ENCODE peak calls at places on chromosomes 7 and 10, in six cellular contexts. G is GM13976, C is omental fat pad, Z is psoas muscle, S is OCI-LY7, E is cardiac muscle cell. M is an unnamed sample.

GRCh38 chr7:133568544-133568943 is 315.7 kb downstream of the EXOC4 start:
- DNase-seq in G (no peak), S (no peak), Z (no peak), C (no peak), E (no peak), M (no peak)

GRCh38 chr10:36504752-36505151 is 620.6 kb upstream of the ANKRD30A start:
- DNase-seq in C (no peak), Z (no peak), E (peak), S (no peak), G (no peak), M (no peak)

GRCh38 chr7:69295971-69296370 is 302.3 kb upstream of the AUTS2 start:
- DNase-seq in Z (no peak), C (no peak), S (peak), E (no peak), G (no peak), M (no peak)

GRCh38 chr7:116495737-116496136 is 3.8 kb upstream of the CAV2 start:
- DNase-seq in S (no peak), C (no peak), G (no peak), Z (no peak), E (peak), M (no peak)

GRCh38 chr10:59387951-59388431 is 25.6 kb upstream of the FAM13C start:
- DNase-seq in E (peak), G (no peak), S (no peak), Z (no peak), C (no peak), M (no peak)

GRCh38 chr10:71025535-71025934 is 137.2 kb upstream of the PCBD1 start:
- DNase-seq in E (no peak), S (no peak), G (no peak), C (no peak), Z (no peak), M (no peak)

GRCh38 chr7:93150200-93150835 is 2.1 kb upstream of the SAMD9L start:
- DNase-seq in S (no peak), Z (no peak), C (no peak), G (no peak), E (no peak), M (no peak)

GRCh38 chr10:124323145-124323725 is 95.5 kb downstream of the OAT start:
- DNase-seq in E (peak), Z (no peak), G (no peak), S (no peak), C (no peak), M (no peak)

GRCh38 chr10:74705361-74705980 is 120.9 kb upstream of the KAT6B start:
- DNase-seq in C (no peak), S (no peak), G (no peak), E (no peak), Z (no peak), M (no peak)

GRCh38 chr7:4713183-4713784 is 31.2 kb downstream of the FOXK1 start:
- DNase-seq in E (peak), S (no peak), C (no peak), Z (no peak), G (peak), M (no peak)

GRCh38 chr10:75546004-75546403 is 114.6 kb downstream of the LRMDA start:
- DNase-seq in G (no peak), E (peak), C (no peak), S (no peak), Z (no peak), M (no peak)

GRCh38 chr10:98430427-98430826 is 15.4 kb upstream of the PYROXD2 start:
- DNase-seq in E (no peak), G (no peak), S (no peak), Z (no peak), C (no peak), M (no peak)

GRCh38 chr7:34155225-34155908 is 250.0 kb downstream of the BMPER start:
- DNase-seq in Z (peak), E (peak), G (no peak), S (no peak), C (peak), M (no peak)

GRCh38 chr10:35035641-35036040 is 54.5 kb downstream of the CUL2 start:
- DNase-seq in C (no peak), S (no peak), G (no peak), E (peak), Z (no peak), M (no peak)

GRCh38 chr7:11458736-11459483 is 373.1 kb downstream of the THSD7A start:
- DNase-seq in S (no peak), Z (no peak), C (no peak), E (peak), G (no peak), M (no peak)

GRCh38 chr7:157943561-157943960 is 606.8 kb downstream of the DNAJB6 start:
- DNase-seq in E (no peak), C (no peak), Z (no peak), G (no peak), S (no peak), M (no peak)

GRCh38 chr7:40244226-40244625 is 109.4 kb downstream of the SUGCT start:
- DNase-seq in Z (no peak), E (peak), G (no peak), C (no peak), S (no peak), M (no peak)

GRCh38 chr7:27992092-27992491 is 188.5 kb downstream of the JAZF1 start:
- DNase-seq in C (no peak), S (no peak), G (no peak), Z (no peak), E (no peak), M (no peak)

GRCh38 chr10:48649349-48649944 is 35.2 kb upstream of the WDFY4 start:
- DNase-seq in S (no peak), C (no peak), Z (no peak), G (no peak), E (no peak), M (no peak)

GRCh38 chr10:34954142-34954541 is 136.0 kb downstream of the CUL2 start:
- DNase-seq in G (no peak), Z (no peak), S (no peak), C (no peak), E (no peak), M (peak)

GRCh38 chr7:158282461-158283001 is 305.1 kb downstream of the PTPRN2 start:
- DNase-seq in G (no peak), S (no peak), C (no peak), E (no peak), Z (no peak), M (no peak)

GRCh38 chr10:35306852-35307251 is 29.5 kb upstream of the CCNY start:
- DNase-seq in E (peak), Z (no peak), G (no peak), C (no peak), S (no peak), M (no peak)

GRCh38 chr10:98414932-98415709 is at the start of gene PYROXD2:
- DNase-seq in G (peak), Z (peak), E (peak), C (peak), S (no peak), M (peak)

GRCh38 chr7:114718861-114719260 is 203.0 kb upstream of the MDFIC start:
- DNase-seq in E (no peak), G (peak), C (no peak), S (no peak), Z (no peak), M (no peak)

GRCh38 chr10:45063605-45064231 is 63.0 kb downstream of the ZNF22 start:
- DNase-seq in Z (no peak), G (no peak), C (no peak), E (peak), S (no peak), M (no peak)

GRCh38 chr7:69739906-69740545 is 141.8 kb downstream of the AUTS2 start:
- DNase-seq in C (no peak), E (peak), S (peak), G (peak), Z (peak), M (no peak)

GRCh38 chr10:117689566-117689965 is 147.0 kb downstream of the EMX2 start:
- DNase-seq in G (no peak), Z (no peak), E (no peak), C (no peak), S (no peak), M (no peak)

GRCh38 chr10:94224656-94225055 is 138.1 kb downstream of the NOC3L start:
- DNase-seq in E (no peak), S (no peak), Z (no peak), C (no peak), G (no peak), M (no peak)

GRCh38 chr10:30182191-30183075 is 123.0 kb upstream of the JCAD start:
- DNase-seq in S (no peak), E (peak), C (no peak), G (no peak), Z (no peak), M (peak)

GRCh38 chr10:114441107-114441506 is 36.8 kb upstream of the AFAP1L2 start:
- DNase-seq in S (no peak), G (no peak), Z (no peak), E (no peak), C (no peak), M (no peak)

GRCh38 chr10:114442115-114442630 is 37.9 kb upstream of the AFAP1L2 start:
- DNase-seq in G (no peak), C (no peak), E (no peak), S (no peak), Z (no peak), M (no peak)

GRCh38 chr10:114436941-114437340 is 32.6 kb upstream of the AFAP1L2 start:
- DNase-seq in Z (no peak), G (no peak), C (no peak), S (no peak), E (no peak), M (no peak)

GRCh38 chr10:114432704-114433103 is 28.4 kb upstream of the AFAP1L2 start:
- DNase-seq in G (no peak), Z (no peak), C (no peak), E (peak), S (no peak), M (no peak)

GRCh38 chr10:114437456-114438292 is 33.4 kb upstream of the AFAP1L2 start:
- DNase-seq in Z (no peak), C (no peak), G (peak), S (peak), E (peak), M (no peak)
- TF ChIP-seq CTCF in Z (peak), C (no peak), G (no peak), S (peak), E (peak), M (peak)

DNA sequence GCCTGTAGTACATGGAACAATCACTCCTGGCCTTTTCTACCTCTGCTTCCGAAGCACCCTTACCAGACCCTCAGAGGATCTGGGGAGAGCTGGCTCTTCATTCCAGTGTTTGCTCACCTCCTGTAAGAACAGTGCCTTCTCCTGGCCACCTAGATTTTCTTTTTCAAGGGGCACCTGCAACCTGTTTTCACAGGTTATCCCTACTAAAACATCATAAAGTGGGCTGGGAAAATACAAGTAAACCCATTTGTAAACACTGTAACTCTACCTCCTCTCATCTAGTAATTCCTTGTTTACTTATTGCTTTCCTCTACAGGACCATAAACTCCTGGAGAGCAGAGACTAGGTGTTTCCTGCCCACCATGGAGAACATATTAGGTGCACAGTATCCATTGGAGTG is 1.1 kb downstream of the PIK3AP1 start:
- DNase-seq in Z (no peak), C (no peak), G (no peak), E (no peak), S (peak), M (no peak)
- TF ChIP-seq CTCF in Z (no peak), C (no peak), G (peak), E (no peak), S (peak), M (no peak)

GRCh38 chr7:42385912-42386311 is 148.9 kb upstream of the GLI3 start:
- DNase-seq in S (no peak), E (no peak), C (no peak), G (no peak), Z (no peak), M (no peak)
- TF ChIP-seq CTCF in S (peak), E (peak), C (no peak), G (no peak), Z (no peak), M (no peak)

DNA sequence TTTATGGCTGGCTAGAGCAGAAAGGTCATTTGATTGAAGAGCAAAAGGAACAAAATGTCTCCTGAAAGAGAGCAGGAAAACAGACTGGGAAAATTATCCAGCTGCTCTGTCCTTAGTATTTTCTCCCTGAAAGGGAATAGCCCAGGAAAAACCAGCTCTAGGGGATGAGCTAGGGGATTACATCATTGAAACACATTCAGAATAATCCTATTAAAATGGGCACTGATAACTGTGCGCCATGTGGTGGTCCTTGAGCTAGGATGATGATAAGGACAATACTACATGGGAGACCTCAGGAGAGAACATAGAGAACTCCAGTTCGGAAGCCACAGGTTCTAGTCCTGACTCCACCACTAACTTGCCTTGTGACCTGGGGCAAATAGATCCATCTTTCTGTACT is 873.8 kb downstream of the TYW1 start:
- DNase-seq in Z (no peak), E (no peak), S (no peak), G (no peak), C (no peak), M (no peak)
- TF ChIP-seq CTCF in Z (no peak), E (no peak), S (no peak), G (no peak), C (no peak), M (no peak)

GRCh38 chr7:74404741-74405140 is 49.0 kb upstream of the GTF2IRD1 start:
- DNase-seq in S (no peak), E (no peak), Z (no peak), G (no peak), C (no peak), M (no peak)
- TF ChIP-seq CTCF in S (no peak), E (no peak), Z (no peak), G (no peak), C (no peak), M (no peak)

DNA sequence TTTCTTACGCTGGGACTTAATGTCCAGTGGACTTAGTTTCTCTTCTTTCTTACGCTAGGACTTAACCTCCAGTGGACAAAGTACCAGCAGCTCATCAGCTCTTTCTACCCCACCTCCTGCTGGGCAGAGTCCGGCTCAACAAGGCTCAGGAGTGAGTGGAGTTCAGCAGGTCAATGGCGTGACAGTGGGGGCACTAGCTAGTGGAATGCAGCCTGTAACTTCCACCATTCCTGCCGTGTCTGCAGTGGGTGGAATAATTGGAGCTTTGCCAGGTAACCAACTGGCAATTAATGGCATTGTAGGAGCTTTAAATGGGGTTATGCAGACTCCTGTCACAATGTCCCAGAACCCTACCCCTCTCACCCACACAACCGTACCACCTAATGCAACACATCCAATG is 199.7 kb downstream of the MLLT10 start:
- DNase-seq in C (no peak), S (no peak), E (no peak), G (no peak), Z (no peak), M (no peak)
- TF ChIP-seq CTCF in C (no peak), S (no peak), E (no peak), G (no peak), Z (no peak), M (no peak)

DNA sequence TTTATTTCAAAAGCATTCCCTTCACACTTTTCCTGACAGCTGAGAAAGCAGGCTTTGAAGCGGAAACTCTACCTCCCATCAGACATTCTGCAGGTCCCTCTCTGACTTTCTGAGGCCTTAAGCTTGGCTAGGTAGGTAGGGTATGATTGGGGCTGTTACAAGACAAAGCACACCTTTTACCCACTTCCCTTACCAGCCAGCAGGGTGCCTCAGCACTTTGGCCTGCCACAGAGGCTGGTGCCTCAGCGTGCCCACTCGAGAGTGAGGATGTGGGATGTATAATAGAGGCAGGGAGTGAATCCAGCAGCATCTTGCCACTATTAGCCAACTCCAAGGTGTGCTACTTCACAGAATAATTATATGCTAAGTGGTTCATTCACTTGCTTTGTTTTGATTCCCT is 70.3 kb upstream of the PDE1C start:
- DNase-seq in Z (no peak), S (no peak), C (no peak), G (no peak), E (no peak), M (no peak)
- TF ChIP-seq CTCF in Z (no peak), S (no peak), C (no peak), G (no peak), E (no peak), M (no peak)

DNA sequence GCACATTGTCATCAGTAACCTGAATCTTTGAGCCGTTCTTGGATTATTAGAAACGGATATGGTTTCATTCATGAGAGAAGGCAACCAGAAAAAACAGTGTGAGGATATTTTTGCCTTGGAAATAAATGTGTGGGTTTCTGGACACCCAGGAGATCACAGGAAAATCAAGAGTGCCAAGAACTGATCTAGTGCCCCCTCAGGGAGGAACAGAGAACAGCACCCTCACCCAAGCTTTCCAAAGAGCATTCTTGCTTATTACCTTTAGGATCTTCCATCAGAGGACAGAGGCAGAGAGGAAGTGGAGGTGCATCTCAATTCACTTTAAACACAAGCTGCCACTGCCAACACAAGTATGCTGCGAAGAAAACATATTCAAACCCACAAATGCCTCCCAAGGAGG is 851.5 kb upstream of the COBL start:
- DNase-seq in G (no peak), E (no peak), Z (no peak), C (no peak), S (peak), M (no peak)
- TF ChIP-seq CTCF in G (no peak), E (no peak), Z (no peak), C (no peak), S (peak), M (peak)